ENCODE peak calls at places on chromosomes 1 and 21, in nine cellular contexts. D is mucosa of gallbladder; H is T-helper 22 cell; U is psoas muscle; V is GM04504; Z is RWPE1; T is foreskin fibroblast; K is nephron progenitor cell; S is stimulated activated CD4-positive, alpha-beta T cell treated with anti-CD3 and anti-CD28 coated beads, Interleukin-15, amount 100 ng/mL, for 1 hour. Q is an unnamed sample.

GRCh38 chr1:112575154-112575804 is 43.7 kb downstream of the ST7L start:
- DNase-seq in D (no peak), H (no peak), U (no peak), V (peak; percentile 39), Z (peak; percentile 66), T (peak; percentile 89), K (no peak), S (no peak), Q (no peak)

GRCh38 chr1:239361403-239361802 is 25.0 kb upstream of the CHRM3 start:
- DNase-seq in D (no peak), H (no peak), U (no peak), V (peak; percentile 35), Z (peak; percentile 59), T (peak; percentile 28), K (no peak), S (no peak), Q (no peak)

GRCh38 chr1:20980051-20980450 is 192.9 kb upstream of the HP1BP3 start:
- DNase-seq in D (no peak), H (no peak), U (no peak), V (no peak), Z (no peak), T (no peak), K (no peak), S (no peak), Q (no peak)

GRCh38 chr1:177384461-177384860 is 213.7 kb downstream of the BRINP2 start:
- DNase-seq in D (no peak), H (no peak), U (no peak), V (no peak), Z (no peak), T (peak; percentile 51), K (no peak), S (no peak), Q (no peak)

GRCh38 chr1:241485554-241485992 is 34.0 kb downstream of the FH start:
- DNase-seq in D (no peak), H (no peak), U (no peak), V (no peak), Z (peak; percentile 19), T (peak; percentile 49), K (no peak), S (no peak), Q (no peak)

GRCh38 chr1:116268211-116268610 is 104.8 kb upstream of the ATP1A1 start:
- DNase-seq in D (peak; percentile 89), H (no peak), U (peak; percentile 61), V (no peak), Z (peak; percentile 73), T (peak; percentile 42), K (no peak), S (no peak), Q (peak; percentile 59)

GRCh38 chr1:247415423-247416361 is at the start of gene NLRP3:
- DNase-seq in D (peak; percentile 36), H (peak; percentile 21), U (no peak), V (no peak), Z (peak; percentile 63), T (no peak), K (no peak), S (no peak), Q (no peak)

GRCh38 chr21:31446206-31446900 is 102.3 kb upstream of the TIAM1 start:
- DNase-seq in D (no peak), H (peak; percentile 16), U (no peak), V (no peak), Z (no peak), T (no peak), K (no peak), S (no peak), Q (no peak)

GRCh38 chr1:158838660-158839059 is 7.5 kb downstream of the MNDA start:
- DNase-seq in D (no peak), H (no peak), U (no peak), V (no peak), Z (no peak), T (no peak), K (no peak), S (no peak), Q (no peak)

GRCh38 chr1:86508583-86508969 is 38.3 kb upstream of the CLCA4 start:
- DNase-seq in D (no peak), H (no peak), U (no peak), V (no peak), Z (no peak), T (peak; percentile 76), K (no peak), S (no peak), Q (no peak)

GRCh38 chr1:25503551-25504426 is 39.6 kb upstream of the LDLRAP1 start:
- DNase-seq in D (peak; percentile 55), H (peak; percentile 44), U (peak; percentile 83), V (no peak), Z (peak; percentile 32), T (peak; percentile 29), K (peak; percentile 50), S (peak; percentile 57), Q (no peak)

GRCh38 chr1:185439727-185440415 is 122.8 kb upstream of the IVNS1ABP start:
- DNase-seq in D (no peak), H (no peak), U (no peak), V (no peak), Z (peak; percentile 73), T (peak; percentile 91), K (no peak), S (no peak), Q (no peak)

GRCh38 chr1:35053433-35053832 is 21.7 kb upstream of the ZMYM6 start:
- DNase-seq in D (no peak), H (no peak), U (no peak), V (no peak), Z (no peak), T (no peak), K (no peak), S (no peak), Q (no peak)

GRCh38 chr1:92951141-92951582 is 10.1 kb downstream of the DIPK1A start:
- DNase-seq in D (no peak), H (no peak), U (no peak), V (peak; percentile 73), Z (no peak), T (peak; percentile 90), K (no peak), S (no peak), Q (no peak)

GRCh38 chr1:155954645-155955044 is 13.2 kb downstream of the RXFP4 start:
- DNase-seq in D (no peak), H (no peak), U (no peak), V (no peak), Z (no peak), T (no peak), K (no peak), S (no peak), Q (no peak)

GRCh38 chr21:46055863-46056281 is 42.0 kb upstream of the COL6A2 start:
- DNase-seq in D (no peak), H (no peak), U (peak; percentile 69), V (no peak), Z (no peak), T (peak; percentile 54), K (no peak), S (no peak), Q (no peak)

GRCh38 chr1:67840449-67840848 is 7.2 kb upstream of the GNG12 start:
- DNase-seq in D (peak; percentile 28), H (no peak), U (no peak), V (peak; percentile 69), Z (no peak), T (peak; percentile 87), K (no peak), S (no peak), Q (no peak)

GRCh38 chr1:18934205-18935000 is 22.1 kb downstream of the IFFO2 start:
- DNase-seq in D (no peak), H (no peak), U (no peak), V (no peak), Z (no peak), T (no peak), K (no peak), S (no peak), Q (no peak)

GRCh38 chr1:193741228-193741627 is 554.8 kb upstream of the B3GALT2 start:
- DNase-seq in D (no peak), H (no peak), U (no peak), V (no peak), Z (no peak), T (no peak), K (no peak), S (no peak), Q (no peak)

GRCh38 chr1:33517596-33518250 is 45.3 kb downstream of the ZSCAN20 start:
- DNase-seq in D (no peak), H (no peak), U (no peak), V (peak; percentile 10), Z (no peak), T (peak; percentile 76), K (peak; percentile 12), S (no peak), Q (no peak)

GRCh38 chr1:72000809-72001208 is 281.5 kb downstream of the NEGR1 start:
- DNase-seq in D (no peak), H (no peak), U (no peak), V (no peak), Z (peak; percentile 1), T (no peak), K (no peak), S (no peak), Q (no peak)

GRCh38 chr1:85334962-85335361 is 58.5 kb upstream of the BCL10 start:
- DNase-seq in D (no peak), H (no peak), U (no peak), V (no peak), Z (no peak), T (no peak), K (no peak), S (no peak), Q (no peak)

GRCh38 chr1:224809613-224810012 is 119.9 kb upstream of the DNAH14 start:
- DNase-seq in D (no peak), H (no peak), U (no peak), V (no peak), Z (no peak), T (no peak), K (no peak), S (no peak), Q (no peak)

GRCh38 chr1:3468236-3469103 is 14.0 kb downstream of the ARHGEF16 start:
- DNase-seq in D (no peak), H (no peak), U (peak; percentile 54), V (no peak), Z (no peak), T (no peak), K (peak; percentile 3), S (no peak), Q (no peak)

GRCh38 chr1:12634696-12635202 is 9.1 kb upstream of the AADACL4 start:
- DNase-seq in D (no peak), H (no peak), U (peak; percentile 19), V (no peak), Z (no peak), T (no peak), K (no peak), S (no peak), Q (no peak)

GRCh38 chr1:157369808-157370521 is 182.3 kb downstream of the FCRL5 start:
- DNase-seq in D (peak; percentile 44), H (no peak), U (no peak), V (peak; percentile 10), Z (peak; percentile 32), T (peak; percentile 73), K (peak; percentile 56), S (no peak), Q (no peak)

GRCh38 chr1:19957779-19958178 is 21.6 kb downstream of the PLA2G2A start:
- DNase-seq in D (no peak), H (no peak), U (no peak), V (no peak), Z (no peak), T (no peak), K (no peak), S (no peak), Q (no peak)

GRCh38 chr1:1027723-1028266 is 7.9 kb downstream of the AGRN start:
- DNase-seq in D (no peak), H (no peak), U (no peak), V (no peak), Z (no peak), T (no peak), K (no peak), S (no peak), Q (no peak)

GRCh38 chr21:14594967-14595366 is 48.9 kb upstream of the SAMSN1 start:
- DNase-seq in D (no peak), H (no peak), U (no peak), V (no peak), Z (no peak), T (no peak), K (no peak), S (no peak), Q (no peak)

GRCh38 chr1:119747451-119747850 is 21.3 kb downstream of the HMGCS2 start:
- DNase-seq in D (no peak), H (no peak), U (no peak), V (no peak), Z (peak; percentile 43), T (no peak), K (no peak), S (no peak), Q (no peak)

GRCh38 chr1:60705026-60705425 is 377.3 kb upstream of the NFIA start:
- DNase-seq in D (no peak), H (no peak), U (no peak), V (no peak), Z (no peak), T (no peak), K (no peak), S (no peak), Q (no peak)

Q was measured in cerebellar nuclear complex.